ENCODE peak calls at places on chromosome 1, in five cellular contexts. One of them, this sample, is unnamed.
A peak's percentile ranks its signal among the peaks of the same experiment; 100 is the strongest.

GRCh38 chr1:216923601-216924000 is 200.4 kb upstream of the ESRRG start:
- DNase-seq in anterior cingulate cortex: no peak
- DNase-seq in naive B cell: no peak
- DNase-seq in NCI-H510A treated with DMSO at 0.1 percent for 48 hours: no peak
- DNase-seq in nucleus accumbens: no peak
- DNase-seq in this sample: no peak

GRCh38 chr1:72623299-72623708 is 341.0 kb upstream of the NEGR1 start:
- DNase-seq in anterior cingulate cortex: no peak
- DNase-seq in naive B cell: no peak
- DNase-seq in NCI-H510A treated with DMSO at 0.1 percent for 48 hours: peak; percentile 77
- DNase-seq in nucleus accumbens: peak; percentile 3
- DNase-seq in this sample: no peak

GRCh38 chr1:233598891-233599541 is 14.9 kb upstream of the KCNK1 start:
- DNase-seq in anterior cingulate cortex: no peak
- DNase-seq in naive B cell: no peak
- DNase-seq in NCI-H510A treated with DMSO at 0.1 percent for 48 hours: no peak
- DNase-seq in nucleus accumbens: no peak
- DNase-seq in this sample: no peak

GRCh38 chr1:118949317-118949716 is 38.8 kb downstream of the TBX15 start:
- DNase-seq in anterior cingulate cortex: no peak
- DNase-seq in naive B cell: no peak
- DNase-seq in NCI-H510A treated with DMSO at 0.1 percent for 48 hours: no peak
- DNase-seq in nucleus accumbens: no peak
- DNase-seq in this sample: no peak

GRCh38 chr1:4660917-4661594 is 6.6 kb downstream of the AJAP1 start:
- DNase-seq in anterior cingulate cortex: no peak
- DNase-seq in naive B cell: no peak
- DNase-seq in NCI-H510A treated with DMSO at 0.1 percent for 48 hours: no peak
- DNase-seq in nucleus accumbens: no peak
- DNase-seq in this sample: no peak

GRCh38 chr1:165632152-165632469 is 1.1 kb downstream of the MGST3 start:
- DNase-seq in anterior cingulate cortex: no peak
- DNase-seq in naive B cell: no peak
- DNase-seq in NCI-H510A treated with DMSO at 0.1 percent for 48 hours: no peak
- DNase-seq in nucleus accumbens: no peak
- DNase-seq in this sample: no peak

GRCh38 chr1:224906340-224906739 is 23.1 kb upstream of the DNAH14 start:
- DNase-seq in anterior cingulate cortex: no peak
- DNase-seq in naive B cell: no peak
- DNase-seq in NCI-H510A treated with DMSO at 0.1 percent for 48 hours: no peak
- DNase-seq in nucleus accumbens: no peak
- DNase-seq in this sample: no peak

GRCh38 chr1:22787636-22788035 is 77.0 kb downstream of the EPHB2 start:
- DNase-seq in anterior cingulate cortex: no peak
- DNase-seq in naive B cell: no peak
- DNase-seq in NCI-H510A treated with DMSO at 0.1 percent for 48 hours: no peak
- DNase-seq in nucleus accumbens: no peak
- DNase-seq in this sample: peak; percentile 11

GRCh38 chr1:245858683-245859509 is 648.2 kb downstream of the SMYD3 start:
- DNase-seq in anterior cingulate cortex: no peak
- DNase-seq in naive B cell: no peak
- DNase-seq in NCI-H510A treated with DMSO at 0.1 percent for 48 hours: no peak
- DNase-seq in nucleus accumbens: no peak
- DNase-seq in this sample: no peak

GRCh38 chr1:220007438-220007837 is 38.9 kb downstream of the EPRS1 start:
- DNase-seq in anterior cingulate cortex: no peak
- DNase-seq in naive B cell: no peak
- DNase-seq in NCI-H510A treated with DMSO at 0.1 percent for 48 hours: no peak
- DNase-seq in nucleus accumbens: no peak
- DNase-seq in this sample: no peak

GRCh38 chr1:202107801-202108731 is 14.7 kb upstream of the GPR37L1 start:
- DNase-seq in anterior cingulate cortex: no peak
- DNase-seq in naive B cell: no peak
- DNase-seq in NCI-H510A treated with DMSO at 0.1 percent for 48 hours: peak; percentile 78
- DNase-seq in nucleus accumbens: no peak
- DNase-seq in this sample: no peak

GRCh38 chr1:76759950-76760349 is 107.3 kb upstream of the ST6GALNAC5 start:
- DNase-seq in anterior cingulate cortex: no peak
- DNase-seq in naive B cell: no peak
- DNase-seq in NCI-H510A treated with DMSO at 0.1 percent for 48 hours: peak; percentile 97
- DNase-seq in nucleus accumbens: no peak
- DNase-seq in this sample: no peak

GRCh38 chr1:173122958-173123852 is 72.5 kb upstream of the TNFSF18 start:
- DNase-seq in anterior cingulate cortex: peak; percentile 15
- DNase-seq in naive B cell: peak; percentile 70
- DNase-seq in NCI-H510A treated with DMSO at 0.1 percent for 48 hours: no peak
- DNase-seq in nucleus accumbens: no peak
- DNase-seq in this sample: peak; percentile 74

This sample was measured in Right ventricle myocardium inferior.